ENCODE peak calls at places on chromosomes 1 and 21, in nine cellular contexts. R is iPS DF 6.9, W is uterus, L is hepatocyte, K is upper lobe of right lung, O is adrenal gland, E is upper lobe of left lung, Y is K562, D is esophagus muscularis mucosa. F is an unnamed sample.
A peak's percentile ranks its signal among the peaks of the same experiment; 100 is the strongest.

GRCh38 chr1:219304227-219305226 is 130.8 kb downstream of the LYPLAL1 start:
- DNase-seq in D (no peak), E (no peak), R (no peak), L (no peak), O (peak; percentile 62), W (no peak), Y (no peak), K (no peak), F (no peak)

GRCh38 chr1:215517441-215517891 is 49.6 kb upstream of the KCTD3 start:
- DNase-seq in D (no peak), K (no peak), O (peak; percentile 33), Y (no peak), R (no peak), L (peak; percentile 20), W (no peak), E (no peak), F (no peak)

GRCh38 chr21:37467082-37467481 is 100.5 kb downstream of the DYRK1A start:
- DNase-seq in Y (no peak), L (no peak), E (no peak), R (no peak), D (no peak), K (no peak), O (no peak), W (no peak), F (no peak)

GRCh38 chr1:226939439-226940028 is 560 bp upstream of the COQ8A start:
- DNase-seq in O (peak; percentile 76), D (peak; percentile 94), L (peak; percentile 71), E (no peak), K (peak; percentile 89), Y (peak; percentile 64), W (peak; percentile 68), R (peak; percentile 16), F (peak; percentile 66)

GRCh38 chr1:231040019-231040799 is at the start of gene FAM89A:
- DNase-seq in D (no peak), L (peak; percentile 88), K (peak; percentile 85), R (no peak), Y (peak; percentile 99), O (peak; percentile 73), E (peak; percentile 95), W (peak; percentile 74), F (peak; percentile 59)

GRCh38 chr1:175089319-175089718 is 21.7 kb downstream of the TNN start:
- DNase-seq in R (no peak), O (no peak), W (no peak), Y (no peak), D (no peak), E (no peak), K (no peak), L (no peak), F (no peak)

GRCh38 chr1:84683508-84683907 is 6.8 kb downstream of the SSX2IP start:
- DNase-seq in Y (no peak), K (no peak), L (no peak), O (no peak), D (no peak), E (no peak), R (no peak), W (no peak), F (no peak)

GRCh38 chr1:33256335-33256700 is at the start of gene ZNF362:
- DNase-seq in Y (peak; percentile 64), K (peak; percentile 86), R (no peak), W (peak; percentile 61), D (no peak), E (peak; percentile 94), O (peak; percentile 68), L (peak; percentile 88), F (peak; percentile 59)

GRCh38 chr1:204927673-204928641 is 57.3 kb downstream of the NFASC start:
- DNase-seq in K (no peak), L (no peak), Y (peak; percentile 31), W (no peak), R (no peak), E (no peak), D (no peak), O (no peak), F (no peak)

GRCh38 chr1:214261206-214262123 is 19.5 kb upstream of the SMYD2 start:
- DNase-seq in K (peak; percentile 90), E (peak; percentile 88), R (peak; percentile 43), O (peak; percentile 90), D (no peak), W (peak; percentile 81), L (peak; percentile 89), Y (peak; percentile 84), F (peak; percentile 86)

GRCh38 chr1:60573726-60574409 is 500.3 kb upstream of the C1orf87 start:
- DNase-seq in D (no peak), L (peak; percentile 31), O (no peak), Y (no peak), K (no peak), R (no peak), W (no peak), E (no peak), F (no peak)

GRCh38 chr1:202286622-202287097 is 55.1 kb downstream of the UBE2T start:
- DNase-seq in D (no peak), O (peak; percentile 72), Y (no peak), W (no peak), L (no peak), E (no peak), K (no peak), R (no peak), F (peak; percentile 18)

GRCh38 chr1:218367118-218367517 is 22.0 kb downstream of the TGFB2 start:
- DNase-seq in K (no peak), L (no peak), R (no peak), E (no peak), W (no peak), D (no peak), O (no peak), Y (no peak), F (no peak)

GRCh38 chr1:217048104-217048707 is 325.0 kb upstream of the ESRRG start:
- DNase-seq in R (peak; percentile 60), K (no peak), W (no peak), D (peak; percentile 89), E (no peak), L (no peak), Y (no peak), O (no peak), F (no peak)

GRCh38 chr1:165501975-165502358 is 41.8 kb upstream of the LRRC52 start:
- DNase-seq in E (no peak), D (peak; percentile 90), W (no peak), O (no peak), Y (no peak), K (no peak), L (no peak), R (no peak), F (no peak)

DNA sequence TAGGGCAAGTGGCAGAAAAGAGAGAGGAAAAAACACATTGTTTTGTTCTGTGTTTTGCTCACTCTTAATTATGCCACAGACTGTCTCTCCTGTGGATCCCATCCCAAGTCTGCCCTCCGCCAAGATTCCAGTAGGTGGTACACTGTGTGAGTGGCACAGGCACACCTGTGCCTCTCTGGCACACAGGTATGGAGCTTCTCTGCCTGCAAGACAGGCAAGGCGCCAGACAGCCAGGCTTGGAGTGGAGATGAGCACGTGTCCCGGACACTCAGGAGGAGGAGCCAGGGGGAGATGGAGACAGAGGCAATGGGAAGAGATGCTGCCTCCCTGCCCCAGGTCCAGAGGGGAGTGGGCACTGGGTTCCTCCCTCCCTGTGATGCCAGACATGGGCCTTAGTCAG is 6.5 kb upstream of the GRIK3 start:
- DNase-seq in D (no peak), L (no peak), K (no peak), Y (no peak), W (no peak), E (no peak), O (no peak), R (no peak), F (no peak)
- H3K4me1 ChIP-seq in D (no peaks in the 10 kb centered on the region), L (no peaks in the 10 kb centered on the region), K (no peaks in the 10 kb centered on the region), Y (peaks cover 11% of the 10 kb centered on the region), W (no peaks in the 10 kb centered on the region), E (no peaks in the 10 kb centered on the region), O (no peaks in the 10 kb centered on the region), R (peaks cover 36% of the 10 kb centered on the region), F (no peaks in the 10 kb centered on the region)

DNA sequence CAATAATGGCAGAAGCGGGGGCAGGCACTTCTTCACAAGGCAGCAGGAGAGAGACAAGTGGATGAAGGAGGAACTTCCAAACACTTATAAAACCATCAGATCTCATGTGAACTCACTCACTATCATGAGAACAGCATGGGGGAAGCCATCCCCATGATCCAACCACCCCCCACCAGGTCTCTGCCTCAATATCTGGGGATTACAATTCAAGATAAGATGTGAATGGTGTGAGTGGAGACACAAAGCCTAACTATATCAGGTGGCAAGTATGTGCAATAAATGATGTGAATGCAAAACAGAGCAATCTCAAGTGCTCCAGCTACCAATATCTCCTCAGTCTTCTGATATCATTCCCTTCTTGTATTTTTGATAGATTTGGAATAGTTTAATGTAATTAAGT is 12.4 kb downstream of the CFHR2 start:
- DNase-seq in Y (no peak), K (no peak), D (no peak), O (no peak), W (no peak), L (no peak), R (no peak), E (no peak), F (no peak)
- H3K27ac ChIP-seq in Y (no peak overlapping the region), K (no peak overlapping the region), D (no peak overlapping the region), O (no peak overlapping the region), W (no peak overlapping the region), L (no peak overlapping the region), R (no peak overlapping the region), E (no peak overlapping the region), F (no peak overlapping the region)

GRCh38 chr1:18953656-18954259 is 2.7 kb downstream of the IFFO2 start:
- DNase-seq in W (no peak), R (no peak), D (no peak), E (peak; percentile 55), Y (no peak), K (no peak), O (no peak), L (no peak), F (peak; percentile 37)

GRCh38 chr1:18951416-18951815 is 5.1 kb downstream of the IFFO2 start:
- DNase-seq in Y (no peak), W (no peak), K (no peak), L (no peak), R (no peak), D (no peak), E (peak; percentile 28), O (no peak), F (no peak)

GRCh38 chr1:18950415-18951026 is 6.0 kb downstream of the IFFO2 start:
- DNase-seq in W (peak; percentile 48), D (no peak), L (no peak), E (peak; percentile 74), Y (no peak), R (no peak), O (peak; percentile 58), K (peak; percentile 84), F (peak; percentile 40)

GRCh38 chr1:18949689-18950414 is 6.6 kb downstream of the IFFO2 start:
- DNase-seq in Y (no peak), K (no peak), L (no peak), D (no peak), W (peak; percentile 50), E (no peak), R (no peak), O (peak; percentile 66), F (no peak)

GRCh38 chr1:18951818-18952391 is 4.6 kb downstream of the IFFO2 start:
- DNase-seq in R (no peak), W (no peak), E (peak; percentile 12), L (no peak), D (no peak), O (no peak), Y (no peak), K (no peak), F (no peak)
- H3K4me3 ChIP-seq in R (no peak overlapping the region), W (no peak overlapping the region), E (no peak overlapping the region), L (no peak overlapping the region), D (no peak overlapping the region), O (no peak overlapping the region), Y (no peak overlapping the region), K (no peak overlapping the region), F (no peak overlapping the region)

DNA sequence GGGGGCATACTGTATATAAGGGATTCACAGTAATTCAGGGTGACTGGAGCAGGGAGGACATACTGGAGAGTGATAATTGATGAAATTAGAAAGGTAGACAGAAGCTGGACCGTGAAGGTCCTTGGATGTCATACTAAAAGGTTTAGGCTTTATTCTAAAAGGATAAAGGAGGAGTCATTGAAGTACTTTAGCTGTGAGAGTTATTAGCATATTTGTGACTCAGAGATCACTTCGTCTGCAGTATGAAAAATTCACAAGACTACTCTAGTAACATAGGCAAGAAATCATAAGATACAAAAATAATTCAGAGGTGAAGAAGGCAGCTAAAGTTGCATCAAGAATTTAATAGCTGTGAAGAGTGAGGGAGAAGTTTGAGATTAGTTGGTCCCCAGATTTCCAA is 26.3 kb downstream of the KCNA3 start:
- DNase-seq in K (no peak), E (no peak), R (no peak), W (no peak), D (no peak), O (no peak), L (no peak), Y (no peak), F (no peak)
- H3K4me1 ChIP-seq in K (peaks cover 45% of the 10 kb centered on the region), E (peaks cover 23% of the 10 kb centered on the region), R (no peaks in the 10 kb centered on the region), W (peaks cover 10% of the 10 kb centered on the region), D (no peaks in the 10 kb centered on the region), O (no peaks in the 10 kb centered on the region), L (no peaks in the 10 kb centered on the region), Y (no peaks in the 10 kb centered on the region), F (no peaks in the 10 kb centered on the region)